ENCODE peak calls at places on chromosomes 11 and 22, in nine cellular contexts. B, X, Z, H, W, N, G, V and C are unnamed samples.

GRCh38 chr11:111557425-111558111 is 17.0 kb downstream of the LAYN start:
- DNase-seq in B (peak; percentile 93), X (peak; percentile 45), Z (no peak), H (peak; percentile 61), W (no peak), N (peak; percentile 89), G (no peak), V (no peak), C (no peak)

GRCh38 chr11:31768744-31769143 is 42.4 kb downstream of the PAX6 start:
- DNase-seq in B (no peak), X (no peak), Z (no peak), H (no peak), W (no peak), N (no peak), G (no peak), V (no peak), C (no peak)

GRCh38 chr11:6377902-6378694 is 12.2 kb upstream of the SMPD1 start:
- DNase-seq in B (no peak), X (no peak), Z (no peak), H (no peak), W (no peak), N (no peak), G (no peak), V (no peak), C (no peak)

GRCh38 chr22:33897621-33897910 is 22.7 kb downstream of the LARGE1 start:
- DNase-seq in B (no peak), X (no peak), Z (no peak), H (no peak), W (no peak), N (no peak), G (no peak), V (no peak), C (no peak)

GRCh38 chr22:49415219-49415951 is 412.3 kb downstream of the BRD1 start:
- DNase-seq in B (no peak), X (no peak), Z (no peak), H (no peak), W (peak; percentile 13), N (no peak), G (peak; percentile 6), V (no peak), C (no peak)

GRCh38 chr22:45164217-45165123 is 745 bp downstream of the NUP50 start:
- DNase-seq in B (peak; percentile 19), X (peak; percentile 59), Z (peak; percentile 24), H (peak; percentile 41), W (peak; percentile 75), N (peak; percentile 23), G (peak; percentile 80), V (no peak), C (peak; percentile 45)

GRCh38 chr11:20027546-20028014 is 132.7 kb downstream of the DBX1 start:
- DNase-seq in B (no peak), X (no peak), Z (no peak), H (no peak), W (no peak), N (no peak), G (no peak), V (no peak), C (no peak)

GRCh38 chr22:30519842-30520425 is 14.4 kb upstream of the SEC14L4 start:
- DNase-seq in B (no peak), X (no peak), Z (no peak), H (no peak), W (no peak), N (no peak), G (no peak), V (no peak), C (no peak)

GRCh38 chr11:71489311-71490043 is 36.5 kb downstream of the NADSYN1 start:
- DNase-seq in B (no peak), X (no peak), Z (no peak), H (peak; percentile 47), W (peak; percentile 45), N (peak; percentile 46), G (no peak), V (peak; percentile 28), C (no peak)

GRCh38 chr11:970319-970871 is 44.7 kb downstream of the AP2A2 start:
- DNase-seq in B (no peak), X (no peak), Z (no peak), H (no peak), W (no peak), N (no peak), G (peak; percentile 49), V (no peak), C (no peak)

GRCh38 chr11:119567667-119568582 is 145.0 kb upstream of the THY1 start:
- DNase-seq in B (peak; percentile 54), X (peak; percentile 67), Z (peak; percentile 14), H (peak; percentile 84), W (peak; percentile 70), N (peak; percentile 52), G (peak; percentile 86), V (peak; percentile 27), C (no peak)

GRCh38 chr11:103109818-103110388 is 677 bp downstream of the DYNC2H1 start:
- DNase-seq in B (no peak), X (no peak), Z (no peak), H (peak; percentile 34), W (no peak), N (no peak), G (no peak), V (no peak), C (peak; percentile 17)

GRCh38 chr22:38792833-38793232 is 1.1 kb downstream of the DNAL4 start:
- DNase-seq in B (no peak), X (no peak), Z (no peak), H (peak; percentile 12), W (peak; percentile 9), N (peak; percentile 68), G (no peak), V (no peak), C (no peak)

GRCh38 chr11:114243461-114244372 is 52.5 kb upstream of the NNMT start:
- DNase-seq in B (no peak), X (no peak), Z (no peak), H (no peak), W (peak; percentile 81), N (no peak), G (peak; percentile 83), V (no peak), C (no peak)

GRCh38 chr11:78099671-78100070 is 20.0 kb upstream of the NDUFC2 start:
- DNase-seq in B (no peak), X (no peak), Z (no peak), H (no peak), W (no peak), N (no peak), G (no peak), V (no peak), C (no peak)

GRCh38 chr11:7493670-7494069 is 8.4 kb downstream of the OLFML1 start:
- DNase-seq in B (no peak), X (no peak), Z (no peak), H (no peak), W (no peak), N (no peak), G (no peak), V (no peak), C (no peak)

GRCh38 chr11:70065318-70066135 is 12.6 kb upstream of the ANO1 start:
- DNase-seq in B (no peak), X (no peak), Z (no peak), H (no peak), W (peak; percentile 48), N (no peak), G (peak; percentile 39), V (no peak), C (peak; percentile 13)

GRCh38 chr11:103870821-103871309 is 165.6 kb upstream of the DDI1 start:
- DNase-seq in B (no peak), X (peak; percentile 45), Z (peak; percentile 28), H (no peak), W (peak; percentile 89), N (no peak), G (no peak), V (peak; percentile 44), C (peak; percentile 16)

GRCh38 chr22:43998865-43999264 is 25.2 kb upstream of the PARVB start:
- DNase-seq in B (no peak), X (no peak), Z (no peak), H (peak; percentile 32), W (no peak), N (no peak), G (no peak), V (no peak), C (no peak)
- H3K36me3 ChIP-seq in B (peaks cover 55% of the 10 kb centered on the region), X (no peaks in the 10 kb centered on the region), Z (no peaks in the 10 kb centered on the region), H (peaks cover 7% of the 10 kb centered on the region), W (peaks cover 11% of the 10 kb centered on the region), N (peaks cover 12% of the 10 kb centered on the region), G (peaks cover 44% of the 10 kb centered on the region), V (peaks cover 15% of the 10 kb centered on the region), C (peaks cover 4% of the 10 kb centered on the region)

DNA sequence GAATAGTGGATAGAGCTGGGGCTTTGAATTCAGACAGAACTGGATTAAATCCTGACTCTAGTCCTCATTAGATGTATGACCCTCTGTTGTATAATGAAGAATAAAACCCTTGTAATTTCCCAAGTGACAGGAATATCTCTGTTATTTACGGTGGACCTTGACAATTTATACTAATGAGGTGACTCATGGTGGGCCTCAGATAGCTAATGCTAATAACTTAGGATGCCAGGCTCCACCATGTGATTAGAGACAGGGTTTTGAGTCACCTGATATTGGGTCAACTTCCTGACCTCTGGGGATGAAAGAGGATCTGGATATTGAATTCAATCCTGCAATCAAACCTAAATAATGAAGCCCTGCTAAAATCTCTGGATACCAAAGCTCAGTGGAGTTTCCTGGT is 33.6 kb downstream of the OSBP start:
- DNase-seq in B (no peak), X (no peak), Z (no peak), H (no peak), W (no peak), N (no peak), G (no peak), V (peak; percentile 47), C (no peak)
- H3K36me3 ChIP-seq in B (peaks cover 88% of the 10 kb centered on the region), X (peaks cover 6% of the 10 kb centered on the region), Z (peaks cover 12% of the 10 kb centered on the region), H (peaks cover 52% of the 10 kb centered on the region), W (peaks cover 50% of the 10 kb centered on the region), N (peaks cover 19% of the 10 kb centered on the region), G (peaks cover 62% of the 10 kb centered on the region), V (peaks cover 60% of the 10 kb centered on the region), C (peaks cover 12% of the 10 kb centered on the region)

DNA sequence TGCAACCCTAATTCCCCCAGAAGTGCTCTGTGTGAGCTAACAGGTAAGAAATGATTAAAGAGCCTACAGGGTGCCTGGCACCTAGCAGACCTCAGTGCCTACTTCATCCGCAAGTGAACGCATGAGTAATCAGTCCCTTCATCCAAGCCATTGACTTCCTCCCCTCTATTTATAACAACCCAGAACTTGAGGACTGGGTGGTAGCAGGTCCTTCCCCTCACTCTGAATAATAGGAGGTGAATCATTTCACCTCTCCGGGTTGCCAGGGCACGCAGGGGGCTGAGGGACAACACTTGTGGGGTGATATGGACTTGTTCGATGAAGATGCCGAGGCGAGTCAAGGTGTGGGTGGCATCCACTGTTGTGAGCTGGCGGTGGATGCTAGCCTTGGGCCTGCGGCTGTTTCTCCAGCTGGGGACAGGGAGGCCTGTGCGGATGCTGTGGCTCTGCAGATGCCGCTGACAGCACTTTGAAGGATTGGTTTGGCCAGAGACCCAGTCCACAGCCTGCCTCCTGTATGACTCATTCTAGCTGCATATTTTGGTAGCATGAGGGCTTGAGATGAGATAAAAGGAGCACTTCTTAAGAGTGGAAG is 11.7 kb upstream of the SORL1-AS1 start:
- DNase-seq in B (peak; percentile 62), X (peak; percentile 60), Z (peak; percentile 60), H (peak; percentile 90), W (peak; percentile 89), N (peak; percentile 92), G (peak; percentile 84), V (peak; percentile 88), C (no peak)
- H3K36me3 ChIP-seq in B (no peaks in the 10 kb centered on the region), X (no peaks in the 10 kb centered on the region), Z (no peaks in the 10 kb centered on the region), H (no peaks in the 10 kb centered on the region), W (no peaks in the 10 kb centered on the region), N (no peaks in the 10 kb centered on the region), G (no peaks in the 10 kb centered on the region), V (no peaks in the 10 kb centered on the region), C (no peaks in the 10 kb centered on the region)

DNA sequence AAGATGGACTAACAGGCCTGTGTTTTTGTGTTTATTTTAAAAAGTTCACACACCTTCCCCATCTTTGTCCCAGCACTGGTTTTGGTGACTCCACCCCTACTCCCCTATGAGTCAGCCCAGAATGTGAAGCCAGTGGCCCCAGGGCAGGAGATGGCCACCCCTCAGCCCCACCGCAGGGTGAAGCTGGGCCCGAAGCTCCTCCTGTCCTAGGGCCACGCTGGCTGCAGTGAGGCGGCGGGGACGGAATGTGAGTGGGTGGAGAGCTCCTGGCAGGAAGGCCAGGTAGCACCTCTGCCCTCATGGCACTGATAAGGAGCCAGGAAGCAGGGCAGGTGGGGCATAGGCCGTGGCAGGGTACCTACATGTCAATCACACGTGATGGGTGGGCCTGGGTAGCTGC is 39.9 kb downstream of the SGSM3 start:
- DNase-seq in B (peak; percentile 18), X (no peak), Z (no peak), H (no peak), W (no peak), N (peak; percentile 77), G (peak; percentile 92), V (no peak), C (no peak)
- H3K36me3 ChIP-seq in B (peaks cover 83% of the 10 kb centered on the region), X (no peaks in the 10 kb centered on the region), Z (peaks cover 26% of the 10 kb centered on the region), H (peaks cover 13% of the 10 kb centered on the region), W (peaks cover 50% of the 10 kb centered on the region), N (peaks cover 10% of the 10 kb centered on the region), G (peaks cover 53% of the 10 kb centered on the region), V (peaks cover 66% of the 10 kb centered on the region), C (peaks cover 43% of the 10 kb centered on the region)